ENCODE peak calls at places on chromosome 21, in seven cellular contexts. Z is activated CD4-positive, CD25-positive, alpha-beta regulatory T cell treated with anti-CD3 and anti-CD28 coated beads, Interleukin-2, amount 50 U/mL, for 72 hours; Y is osteocyte; L is uterus; A is NCI-H1436; C is mucosa of descending colon; N is activated T-cell treated with anti-CD3 and anti-CD28 coated beads for 4 hours. O is an unnamed sample.

GRCh38 chr21:14259669-14260458 is 43.9 kb downstream of the RBM11 start:
- DNase-seq in Z (no peak), L (no peak), N (no peak), C (no peak), Y (no peak), A (no peak), O (peak)

GRCh38 chr21:39908265-39908923 is 41.2 kb downstream of the PCP4 start:
- DNase-seq in N (no peak), Y (no peak), L (no peak), Z (no peak), A (no peak), C (no peak), O (no peak)

GRCh38 chr21:42514883-42515228 is 1.2 kb downstream of the SLC37A1 start:
- DNase-seq in Z (no peak), L (no peak), Y (no peak), N (no peak), A (no peak), C (no peak), O (no peak)

GRCh38 chr21:44547656-44548331 is 3.5 kb downstream of the KRTAP10-2 start:
- DNase-seq in N (no peak), A (no peak), Y (no peak), Z (no peak), L (no peak), C (peak), O (no peak)

GRCh38 chr21:44920694-44921604 is at the start of gene ITGB2:
- DNase-seq in L (no peak), Y (no peak), Z (peak), N (no peak), C (no peak), A (no peak), O (no peak)

GRCh38 chr21:33395866-33396265 is 7.3 kb upstream of the IFNGR2 start:
- DNase-seq in Y (no peak), L (no peak), C (no peak), Z (no peak), N (no peak), A (no peak), O (no peak)

GRCh38 chr21:44800103-44800502 is 1.5 kb downstream of the UBE2G2 start:
- DNase-seq in L (no peak), N (no peak), Y (no peak), A (no peak), C (no peak), Z (no peak), O (peak)

GRCh38 chr21:42388740-42389448 is 7.0 kb downstream of the TMPRSS3 start:
- DNase-seq in Y (no peak), C (peak), N (no peak), L (no peak), A (no peak), Z (no peak), O (no peak)

GRCh38 chr21:16418663-16419062 is 688.9 kb downstream of the USP25 start:
- DNase-seq in Z (no peak), A (no peak), L (no peak), C (no peak), N (no peak), Y (no peak), O (no peak)

GRCh38 chr21:43913928-43914327 is 48.9 kb downstream of the AGPAT3 start:
- DNase-seq in N (no peak), A (no peak), L (no peak), C (no peak), Z (no peak), Y (no peak), O (peak)

GRCh38 chr21:45470087-45470515 is 65.1 kb downstream of the COL18A1 start:
- DNase-seq in N (no peak), C (peak), A (no peak), L (no peak), Y (no peak), Z (no peak), O (peak)

GRCh38 chr21:45996311-45997204 is 15.0 kb downstream of the COL6A1 start:
- DNase-seq in C (peak), Y (peak), A (no peak), N (no peak), Z (no peak), L (peak), O (no peak)

GRCh38 chr21:34131586-34131985 is 58.2 kb downstream of the MRPS6 start:
- DNase-seq in L (no peak), Y (no peak), N (no peak), Z (no peak), A (no peak), C (no peak), O (no peak)

GRCh38 chr21:19130379-19131028 is 726.9 kb upstream of the TMPRSS15 start:
- DNase-seq in L (no peak), C (no peak), Y (no peak), A (no peak), Z (no peak), N (no peak), O (no peak)

GRCh38 chr21:33364830-33365229 is 38.4 kb upstream of the IFNGR2 start:
- DNase-seq in C (no peak), Y (no peak), A (no peak), Z (no peak), L (no peak), N (no peak), O (no peak)

GRCh38 chr21:41847066-41847804 is 31.9 kb downstream of the PRDM15 start:
- DNase-seq in A (no peak), L (no peak), Y (no peak), C (peak), Z (no peak), N (no peak), O (peak)

GRCh38 chr21:43864806-43865470 is at the start of gene AGPAT3:
- DNase-seq in C (peak), Z (peak), A (no peak), Y (no peak), N (peak), L (no peak), O (no peak)

GRCh38 chr21:41885341-41886024 is 6.3 kb upstream of the PRDM15 start:
- DNase-seq in A (no peak), Z (no peak), C (no peak), L (no peak), N (no peak), Y (no peak), O (peak)

GRCh38 chr21:32096411-32096810 is 182.4 kb downstream of the MIS18A start:
- DNase-seq in L (no peak), C (no peak), Y (no peak), N (no peak), Z (no peak), A (no peak), O (no peak)

GRCh38 chr21:43810505-43811261 is 21.3 kb downstream of the RRP1 start:
- DNase-seq in Z (peak), N (peak), A (peak), C (peak), L (peak), Y (peak), O (peak)

GRCh38 chr21:42186591-42186990 is 32.3 kb upstream of the ABCG1 start:
- DNase-seq in C (no peak), N (no peak), L (no peak), Z (no peak), Y (no peak), A (no peak), O (no peak)

GRCh38 chr21:45934570-45934969 is 47.0 kb upstream of the COL6A1 start:
- DNase-seq in A (no peak), C (no peak), L (no peak), Z (no peak), N (no peak), Y (no peak), O (no peak)

GRCh38 chr21:24367936-24368335 is 1239.3 kb downstream of the MRPL39 start:
- DNase-seq in Z (no peak), Y (no peak), N (no peak), L (no peak), A (no peak), C (no peak), O (no peak)

GRCh38 chr21:35149698-35150097 is 100.6 kb upstream of the RUNX1 start:
- DNase-seq in Y (no peak), N (no peak), A (no peak), L (no peak), C (no peak), Z (no peak), O (peak)

GRCh38 chr21:45889961-45890360 is 91.6 kb upstream of the COL6A1 start:
- DNase-seq in N (no peak), C (peak), A (no peak), Y (no peak), Z (no peak), L (no peak), O (no peak)

GRCh38 chr21:31630062-31630711 is 29.3 kb upstream of the SOD1 start:
- DNase-seq in L (peak), N (no peak), Y (peak), C (no peak), Z (no peak), A (no peak), O (peak)

GRCh38 chr21:15104470-15104869 is 39.7 kb upstream of the NRIP1 start:
- DNase-seq in N (no peak), Z (no peak), Y (no peak), A (no peak), L (no peak), C (no peak), O (no peak)

GRCh38 chr21:34020934-34021553 is 52.3 kb upstream of the MRPS6 start:
- DNase-seq in Z (no peak), N (no peak), L (no peak), A (no peak), C (no peak), Y (peak), O (no peak)

GRCh38 chr21:25986928-25987327 is 183.6 kb downstream of the APP start:
- DNase-seq in A (no peak), L (no peak), C (no peak), N (no peak), Z (no peak), Y (no peak), O (no peak)

GRCh38 chr21:22019766-22020165 is 1021.6 kb downstream of the NCAM2 start:
- DNase-seq in N (no peak), A (no peak), Y (no peak), Z (no peak), L (no peak), C (no peak), O (peak)

GRCh38 chr21:34865922-34866271 is 183.2 kb downstream of the RUNX1 start:
- DNase-seq in Y (no peak), L (no peak), N (no peak), Z (peak), C (no peak), A (no peak), O (no peak)

GRCh38 chr21:14677023-14677422 is 130.9 kb upstream of the SAMSN1 start:
- DNase-seq in C (no peak), Z (no peak), A (no peak), N (no peak), Y (no peak), L (no peak), O (no peak)